ENCODE peak calls at places on chromosomes 3 and 15, in eight cellular contexts. One of them, this sample, is unnamed.

GRCh38 chr3:197889204-197889930 is 60.6 kb upstream of the RPL35A start:
- DNase-seq in PC-3: peak; percentile 69
- DNase-seq in nephron progenitor cell: no peak
- DNase-seq in epithelial cell of esophagus: peak; percentile 97
- DNase-seq in esophagus squamous epithelium: no peak
- DNase-seq in lung: no peak
- DNase-seq in GM12864: no peak
- DNase-seq in body of pancreas: peak; percentile 58
- DNase-seq in this sample: no peak

GRCh38 chr3:57098418-57099310 is 38.2 kb downstream of the SPATA12 start:
- DNase-seq in PC-3: peak; percentile 73
- DNase-seq in nephron progenitor cell: no peak
- DNase-seq in epithelial cell of esophagus: peak; percentile 52
- DNase-seq in esophagus squamous epithelium: no peak
- DNase-seq in lung: no peak
- DNase-seq in GM12864: no peak
- DNase-seq in body of pancreas: no peak
- DNase-seq in this sample: no peak

GRCh38 chr3:105610473-105610872 is 243.8 kb downstream of the ALCAM start:
- DNase-seq in PC-3: no peak
- DNase-seq in nephron progenitor cell: no peak
- DNase-seq in epithelial cell of esophagus: no peak
- DNase-seq in esophagus squamous epithelium: no peak
- DNase-seq in lung: no peak
- DNase-seq in GM12864: no peak
- DNase-seq in body of pancreas: no peak
- DNase-seq in this sample: no peak

GRCh38 chr15:45548753-45549520 is 26.4 kb upstream of the SLC30A4 start:
- DNase-seq in PC-3: no peak
- DNase-seq in nephron progenitor cell: no peak
- DNase-seq in epithelial cell of esophagus: no peak
- DNase-seq in esophagus squamous epithelium: no peak
- DNase-seq in lung: no peak
- DNase-seq in GM12864: no peak
- DNase-seq in body of pancreas: no peak
- DNase-seq in this sample: no peak

GRCh38 chr3:136957751-136958288 is at the start of gene IL20RB:
- DNase-seq in PC-3: no peak
- DNase-seq in nephron progenitor cell: no peak
- DNase-seq in epithelial cell of esophagus: peak; percentile 94
- DNase-seq in esophagus squamous epithelium: no peak
- DNase-seq in lung: no peak
- DNase-seq in GM12864: no peak
- DNase-seq in body of pancreas: no peak
- DNase-seq in this sample: no peak

GRCh38 chr3:33218446-33219174 is at the start of gene SUSD5:
- DNase-seq in PC-3: no peak
- DNase-seq in nephron progenitor cell: peak; percentile 75
- DNase-seq in epithelial cell of esophagus: peak; percentile 56
- DNase-seq in esophagus squamous epithelium: no peak
- DNase-seq in lung: no peak
- DNase-seq in GM12864: no peak
- DNase-seq in body of pancreas: no peak
- DNase-seq in this sample: peak; percentile 69

GRCh38 chr15:88571153-88572029 is 24.9 kb upstream of the DET1 start:
- DNase-seq in PC-3: no peak
- DNase-seq in nephron progenitor cell: no peak
- DNase-seq in epithelial cell of esophagus: no peak
- DNase-seq in esophagus squamous epithelium: no peak
- DNase-seq in lung: no peak
- DNase-seq in GM12864: no peak
- DNase-seq in body of pancreas: no peak
- DNase-seq in this sample: no peak

GRCh38 chr3:152969557-152970300 is 134.8 kb downstream of the P2RY1 start:
- DNase-seq in PC-3: peak; percentile 93
- DNase-seq in nephron progenitor cell: no peak
- DNase-seq in epithelial cell of esophagus: peak; percentile 89
- DNase-seq in esophagus squamous epithelium: no peak
- DNase-seq in lung: no peak
- DNase-seq in GM12864: no peak
- DNase-seq in body of pancreas: no peak
- DNase-seq in this sample: no peak

GRCh38 chr3:167466961-167467360 is 6.9 kb downstream of the SERPINI2 start:
- DNase-seq in PC-3: no peak
- DNase-seq in nephron progenitor cell: no peak
- DNase-seq in epithelial cell of esophagus: no peak
- DNase-seq in esophagus squamous epithelium: no peak
- DNase-seq in lung: no peak
- DNase-seq in GM12864: no peak
- DNase-seq in body of pancreas: no peak
- DNase-seq in this sample: no peak

GRCh38 chr3:142053244-142053643 is 96.1 kb downstream of the TFDP2 start:
- DNase-seq in PC-3: no peak
- DNase-seq in nephron progenitor cell: no peak
- DNase-seq in epithelial cell of esophagus: no peak
- DNase-seq in esophagus squamous epithelium: no peak
- DNase-seq in lung: no peak
- DNase-seq in GM12864: no peak
- DNase-seq in body of pancreas: no peak
- DNase-seq in this sample: no peak

GRCh38 chr3:116474356-116475200 is 29.3 kb upstream of the LSAMP start:
- DNase-seq in PC-3: no peak
- DNase-seq in nephron progenitor cell: peak; percentile 4
- DNase-seq in epithelial cell of esophagus: no peak
- DNase-seq in esophagus squamous epithelium: no peak
- DNase-seq in lung: no peak
- DNase-seq in GM12864: no peak
- DNase-seq in body of pancreas: no peak
- DNase-seq in this sample: no peak

GRCh38 chr15:83873966-83874365 is 220.0 kb downstream of the ADAMTSL3 start:
- DNase-seq in PC-3: no peak
- DNase-seq in nephron progenitor cell: no peak
- DNase-seq in epithelial cell of esophagus: no peak
- DNase-seq in esophagus squamous epithelium: no peak
- DNase-seq in lung: no peak
- DNase-seq in GM12864: no peak
- DNase-seq in body of pancreas: no peak
- DNase-seq in this sample: no peak

GRCh38 chr3:18247776-18248310 is 177.3 kb downstream of the SATB1 start:
- DNase-seq in PC-3: peak; percentile 42
- DNase-seq in nephron progenitor cell: no peak
- DNase-seq in epithelial cell of esophagus: no peak
- DNase-seq in esophagus squamous epithelium: no peak
- DNase-seq in lung: no peak
- DNase-seq in GM12864: no peak
- DNase-seq in body of pancreas: no peak
- DNase-seq in this sample: no peak

GRCh38 chr15:40282144-40282869 is 557 bp downstream of the ANKRD63 start:
- DNase-seq in PC-3: peak; percentile 43
- DNase-seq in nephron progenitor cell: peak; percentile 72
- DNase-seq in epithelial cell of esophagus: peak; percentile 43
- DNase-seq in esophagus squamous epithelium: no peak
- DNase-seq in lung: peak; percentile 36
- DNase-seq in GM12864: no peak
- DNase-seq in body of pancreas: peak; percentile 56
- DNase-seq in this sample: no peak

GRCh38 chr15:76164602-76165001 is 104.8 kb downstream of the TMEM266 start:
- DNase-seq in PC-3: no peak
- DNase-seq in nephron progenitor cell: no peak
- DNase-seq in epithelial cell of esophagus: no peak
- DNase-seq in esophagus squamous epithelium: no peak
- DNase-seq in lung: no peak
- DNase-seq in GM12864: no peak
- DNase-seq in body of pancreas: no peak
- DNase-seq in this sample: no peak

DNA sequence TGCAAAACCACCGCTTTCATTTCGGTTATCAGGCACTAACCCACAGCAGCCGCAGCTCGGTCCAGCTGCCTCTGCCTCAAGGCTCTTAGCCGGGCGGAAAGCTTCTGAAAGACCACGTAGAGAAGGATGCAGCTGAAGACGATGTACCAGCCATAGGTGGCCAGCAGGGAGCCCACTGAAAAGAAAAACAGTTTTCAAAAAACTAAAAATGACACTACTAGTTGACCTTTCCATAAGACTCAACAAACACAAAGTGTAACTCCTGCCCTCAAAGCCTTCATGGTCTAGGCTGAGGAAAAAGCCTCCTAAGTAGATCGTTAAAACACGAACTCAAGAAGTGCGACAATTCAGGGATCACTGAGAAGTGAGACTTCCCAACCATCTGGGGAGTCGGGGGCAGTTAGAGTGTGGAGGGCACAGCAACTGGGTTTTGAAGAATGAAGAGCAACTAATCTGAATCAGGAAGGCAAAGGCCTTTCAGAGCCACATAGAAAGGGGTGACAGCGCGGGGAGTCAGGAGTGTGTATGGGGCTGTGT is 716 bp downstream of the SELENOS start:
- DNase-seq in PC-3: peak; percentile 37
- DNase-seq in nephron progenitor cell: no peak
- DNase-seq in epithelial cell of esophagus: peak; percentile 31
- DNase-seq in esophagus squamous epithelium: no peak
- DNase-seq in lung: no peak
- DNase-seq in GM12864: no peak
- DNase-seq in body of pancreas: no peak
- DNase-seq in this sample: no peak
- TF ChIP-seq CTCF in PC-3: peak; percentile 54
- TF ChIP-seq CTCF in nephron progenitor cell: peak; percentile 44
- TF ChIP-seq CTCF in epithelial cell of esophagus: peak; percentile 35
- TF ChIP-seq CTCF in esophagus squamous epithelium: peak; percentile 35
- TF ChIP-seq CTCF in lung: no peak
- TF ChIP-seq CTCF in GM12864: peak; percentile 62
- TF ChIP-seq CTCF in body of pancreas: peak; percentile 26
- TF ChIP-seq CTCF in this sample: no peak

GRCh38 chr3:111904376-111905241 is 45.5 kb downstream of the PHLDB2 start:
- DNase-seq in PC-3: peak; percentile 83
- DNase-seq in nephron progenitor cell: no peak
- DNase-seq in epithelial cell of esophagus: peak; percentile 95
- DNase-seq in esophagus squamous epithelium: no peak
- DNase-seq in lung: no peak
- DNase-seq in GM12864: no peak
- DNase-seq in body of pancreas: no peak
- DNase-seq in this sample: no peak
- TF ChIP-seq CTCF in PC-3: no peak
- TF ChIP-seq CTCF in nephron progenitor cell: no peak
- TF ChIP-seq CTCF in epithelial cell of esophagus: peak; percentile 47
- TF ChIP-seq CTCF in esophagus squamous epithelium: no peak
- TF ChIP-seq CTCF in lung: no peak
- TF ChIP-seq CTCF in GM12864: no peak
- TF ChIP-seq CTCF in body of pancreas: no peak
- TF ChIP-seq CTCF in this sample: no peak

DNA sequence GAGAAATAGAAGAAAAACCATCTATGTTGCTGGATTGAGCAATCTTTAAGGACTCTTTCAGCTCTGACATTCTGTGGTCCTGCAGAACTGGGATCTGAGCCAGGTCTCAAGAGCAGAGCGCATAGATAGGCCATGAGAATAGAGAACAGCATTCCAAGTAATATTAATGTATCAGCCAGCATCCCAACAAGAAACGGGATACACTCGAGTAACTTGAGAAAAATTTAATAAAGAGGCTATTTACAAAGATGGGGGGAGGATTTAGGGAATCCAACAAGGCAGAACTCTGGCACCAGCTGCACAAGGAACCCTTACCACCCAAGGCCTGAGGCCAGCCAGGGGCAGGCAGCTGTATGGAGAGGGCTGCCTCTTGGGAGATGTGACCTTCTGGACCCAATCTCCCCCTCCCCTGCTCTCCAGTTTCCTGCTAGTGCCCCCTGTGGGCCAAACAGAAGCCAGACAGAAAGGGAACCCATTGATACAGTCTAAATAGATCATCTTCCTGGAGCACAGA is 8.2 kb downstream of the TMOD2 start:
- DNase-seq in PC-3: no peak
- DNase-seq in nephron progenitor cell: no peak
- DNase-seq in epithelial cell of esophagus: peak; percentile 48
- DNase-seq in esophagus squamous epithelium: no peak
- DNase-seq in lung: peak; percentile 77
- DNase-seq in GM12864: no peak
- DNase-seq in body of pancreas: peak; percentile 65
- DNase-seq in this sample: no peak
- TF ChIP-seq CTCF in PC-3: no peak
- TF ChIP-seq CTCF in nephron progenitor cell: no peak
- TF ChIP-seq CTCF in epithelial cell of esophagus: no peak
- TF ChIP-seq CTCF in esophagus squamous epithelium: no peak
- TF ChIP-seq CTCF in lung: no peak
- TF ChIP-seq CTCF in GM12864: peak; percentile 56
- TF ChIP-seq CTCF in body of pancreas: no peak
- TF ChIP-seq CTCF in this sample: no peak

DNA sequence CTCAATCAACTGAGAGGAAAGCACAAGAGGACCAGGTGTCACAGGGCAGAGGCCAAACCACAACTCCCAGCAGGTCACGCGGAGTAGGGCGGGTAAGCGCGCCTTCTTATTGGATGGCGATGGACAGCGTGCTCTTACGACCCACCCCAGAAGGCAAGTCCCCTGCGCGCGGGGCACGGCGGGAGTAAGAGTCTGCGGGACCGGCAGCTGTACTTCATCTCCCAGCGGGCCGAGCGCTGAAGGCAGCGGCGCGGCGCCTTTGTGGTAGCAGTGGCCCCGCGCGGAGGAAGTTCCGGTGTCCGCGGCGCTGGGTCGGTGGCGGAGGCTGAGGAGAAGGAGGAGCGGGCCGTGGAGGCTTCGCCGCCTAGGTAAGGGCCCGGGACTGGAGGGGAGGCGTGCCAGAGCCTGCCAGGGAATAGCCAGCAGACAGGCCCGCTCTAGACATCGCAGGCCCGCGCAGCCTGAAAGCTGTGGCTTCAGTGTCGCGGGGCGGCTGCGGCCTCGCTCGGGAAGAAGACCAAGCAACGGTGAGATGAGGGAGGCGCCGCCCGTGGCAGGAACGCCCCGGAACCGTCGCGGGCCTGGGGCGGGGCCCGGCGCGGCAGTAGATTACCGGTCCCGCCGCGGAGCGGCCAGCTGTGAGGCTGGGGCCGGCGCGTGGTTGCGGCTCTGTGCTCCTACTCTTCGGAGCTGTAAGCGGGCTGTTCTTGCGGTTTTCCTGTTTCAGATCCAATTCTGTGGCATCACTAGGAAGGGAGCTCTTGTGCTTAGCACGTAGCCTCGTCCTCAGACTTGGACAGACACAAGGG is at the start of gene RBM6:
- DNase-seq in PC-3: peak; percentile 96
- DNase-seq in nephron progenitor cell: peak; percentile 91
- DNase-seq in epithelial cell of esophagus: peak; percentile 98
- DNase-seq in esophagus squamous epithelium: peak; percentile 93
- DNase-seq in lung: peak; percentile 97
- DNase-seq in GM12864: peak; percentile 97
- DNase-seq in body of pancreas: peak; percentile 98
- DNase-seq in this sample: peak; percentile 99
- TF ChIP-seq CTCF in PC-3: no peak
- TF ChIP-seq CTCF in nephron progenitor cell: no peak
- TF ChIP-seq CTCF in epithelial cell of esophagus: no peak
- TF ChIP-seq CTCF in esophagus squamous epithelium: no peak
- TF ChIP-seq CTCF in lung: no peak
- TF ChIP-seq CTCF in GM12864: no peak
- TF ChIP-seq CTCF in body of pancreas: peak; percentile 11
- TF ChIP-seq CTCF in this sample: no peak

This sample was measured in ascending aorta.